ENCODE peak calls at places on chromosomes 13 and 19, in seven cellular contexts. U, H, N, Z, F, S and M are unnamed samples.

GRCh38 chr19:39735688-39736087 is 2.1 kb downstream of the CLC start:
- DNase-seq in Z (no peak), H (no peak), F (no peak), N (no peak), S (no peak), U (no peak), M (no peak)

GRCh38 chr13:32969516-32969941 is 46.7 kb upstream of the KL start:
- DNase-seq in F (peak; percentile 55), N (no peak), S (no peak), Z (no peak), U (no peak), H (no peak), M (no peak)

GRCh38 chr13:32323912-32324311 is 8.6 kb downstream of the BRCA2 start:
- DNase-seq in H (no peak), F (peak; percentile 78), U (no peak), Z (no peak), S (no peak), N (no peak), M (no peak)

GRCh38 chr13:107767119-107767518 is 448.2 kb downstream of the LIG4 start:
- DNase-seq in Z (no peak), H (no peak), U (no peak), F (no peak), S (no peak), N (no peak), M (no peak)

GRCh38 chr19:28504139-28504538 is 708.8 kb downstream of the UQCRFS1 start:
- DNase-seq in F (no peak), U (no peak), N (no peak), S (no peak), H (no peak), Z (no peak), M (no peak)

GRCh38 chr13:44072536-44072935 is 192.8 kb downstream of the LACC1 start:
- DNase-seq in N (no peak), U (no peak), F (no peak), S (no peak), H (no peak), Z (no peak), M (no peak)

GRCh38 chr19:6220385-6221191 is 59.2 kb downstream of the MLLT1 start:
- DNase-seq in Z (peak; percentile 72), N (no peak), S (peak; percentile 70), U (peak; percentile 47), H (peak; percentile 78), F (peak; percentile 64), M (peak; percentile 77)

GRCh38 chr13:113629814-113630213 is 28.2 kb downstream of the ATP4B start:
- DNase-seq in Z (no peak), S (no peak), U (no peak), H (no peak), N (no peak), F (no peak), M (peak; percentile 63)

GRCh38 chr19:51676566-51677083 is 16.5 kb upstream of the SPACA6 start:
- DNase-seq in F (no peak), Z (no peak), N (no peak), U (no peak), H (no peak), S (no peak), M (no peak)

GRCh38 chr19:21586341-21587116 is 81.1 kb downstream of the ZNF429 start:
- DNase-seq in F (no peak), N (peak; percentile 68), U (peak; percentile 19), Z (no peak), H (no peak), S (peak; percentile 49), M (peak; percentile 78)

GRCh38 chr19:35995655-35995993 is 636 bp downstream of the SDHAF1 start:
- DNase-seq in Z (no peak), F (peak; percentile 8), U (peak; percentile 58), N (peak; percentile 58), S (peak; percentile 67), H (peak; percentile 65), M (peak; percentile 85)

GRCh38 chr13:106038752-106039151 is 496.7 kb downstream of the EFNB2 start:
- DNase-seq in Z (no peak), F (peak; percentile 90), U (no peak), H (no peak), N (no peak), S (no peak), M (no peak)

GRCh38 chr19:35845215-35846037 is 6.9 kb downstream of the NPHS1 start:
- DNase-seq in F (no peak), H (no peak), Z (no peak), S (peak; percentile 54), U (peak; percentile 41), N (peak; percentile 71), M (peak; percentile 70)

GRCh38 chr13:27269114-27269665 is 1.4 kb upstream of the RASL11A start:
- DNase-seq in F (peak; percentile 28), N (no peak), S (no peak), H (no peak), Z (no peak), U (no peak), M (no peak)

GRCh38 chr13:90696254-90696653 is 651.2 kb upstream of the MIR17HG start:
- DNase-seq in H (no peak), S (no peak), F (peak; percentile 7), Z (no peak), N (no peak), U (no peak), M (no peak)

GRCh38 chr19:44891016-44891882 is at the start of gene TOMM40:
- DNase-seq in F (peak; percentile 100), S (peak; percentile 100), H (no peak), Z (no peak), U (peak; percentile 100), N (peak; percentile 100), M (peak; percentile 98)

GRCh38 chr13:24381539-24382265 is 72.3 kb downstream of the C1QTNF9 start:
- DNase-seq in S (no peak), N (no peak), Z (no peak), F (peak; percentile 39), H (no peak), U (no peak), M (no peak)

GRCh38 chr13:98508280-98509074 is 68.4 kb downstream of the STK24 start:
- DNase-seq in F (peak; percentile 79), H (no peak), Z (no peak), U (no peak), S (no peak), N (no peak), M (no peak)

GRCh38 chr13:44155422-44156293 is 218.0 kb upstream of the SERP2 start:
- DNase-seq in S (peak; percentile 55), N (peak; percentile 57), F (peak; percentile 45), H (peak; percentile 86), Z (peak; percentile 45), U (peak; percentile 73), M (no peak)

GRCh38 chr19:35278578-35279284 is 3.6 kb upstream of the HAMP start:
- DNase-seq in H (no peak), U (no peak), F (no peak), S (no peak), Z (no peak), N (no peak), M (no peak)

GRCh38 chr13:34816543-34816942 is 125.5 kb upstream of the NBEA start:
- DNase-seq in Z (no peak), H (no peak), S (no peak), U (no peak), F (no peak), N (no peak), M (no peak)

GRCh38 chr13:65914707-65915106 is 1315.4 kb downstream of the PCDH9 start:
- DNase-seq in U (no peak), N (no peak), F (peak; percentile 72), S (no peak), H (no peak), Z (no peak), M (no peak)

DNA sequence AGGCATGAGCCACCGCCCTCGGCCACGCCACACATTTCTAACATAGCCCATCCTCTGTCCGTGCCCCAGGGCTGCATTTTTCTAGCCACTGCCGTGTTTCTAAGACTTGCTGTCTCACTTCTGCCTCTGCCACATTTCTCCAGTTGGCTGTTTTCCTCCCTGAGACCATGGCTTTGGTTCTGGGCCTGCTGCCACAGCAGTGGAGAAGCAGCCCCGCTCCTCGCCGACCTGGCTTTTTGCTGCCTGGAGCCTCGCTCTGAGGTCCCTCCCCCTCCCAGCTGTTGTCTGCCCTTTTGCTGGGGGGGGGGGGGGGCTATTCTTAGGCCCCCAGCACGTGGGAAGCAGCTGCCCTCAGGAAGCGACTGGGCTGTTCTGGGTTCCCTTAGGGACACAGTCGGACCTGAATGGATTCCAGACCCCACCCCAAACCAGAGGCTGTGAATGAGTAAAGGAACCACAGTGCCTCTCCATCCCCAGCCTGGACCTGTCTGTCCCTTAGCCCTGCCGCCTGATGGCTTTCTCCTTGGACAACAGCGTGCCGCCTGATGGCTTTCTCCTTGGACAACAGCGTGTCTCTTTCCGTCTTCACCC is 3.3 kb downstream of the GYS1 start:
- DNase-seq in U (no peak), H (no peak), F (no peak), Z (no peak), N (no peak), S (no peak), M (no peak)
- TF ChIP-seq POLR2A in U (no peak), H (no peak), F (no peak), Z (no peak), N (no peak), S (no peak), M (no peak)

DNA sequence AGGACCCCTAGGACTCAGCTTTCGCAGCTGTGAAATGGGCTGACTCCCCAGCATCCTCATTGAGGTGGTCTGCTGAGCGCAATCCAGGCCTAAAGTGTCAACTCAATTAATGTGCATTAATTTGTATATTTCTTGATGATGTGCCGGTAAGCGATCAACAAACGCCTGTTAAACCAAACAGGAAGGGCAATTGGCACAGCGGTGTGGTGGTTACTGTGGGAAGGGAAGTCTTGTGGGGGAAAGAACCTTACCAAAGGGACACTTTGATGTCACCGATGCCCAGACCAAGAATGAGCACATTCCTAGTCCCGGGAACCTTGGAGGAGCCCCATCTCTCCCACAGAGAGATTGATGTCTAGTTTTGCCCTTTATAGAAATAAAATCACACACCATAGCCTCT is 1.6 kb downstream of the JAK3 start:
- DNase-seq in H (no peak), S (no peak), N (no peak), F (no peak), Z (no peak), U (peak; percentile 23), M (peak; percentile 74)
- H3K4me1 ChIP-seq in H (no peaks in the 10 kb centered on the region), S (peaks cover 23% of the 10 kb centered on the region), N (peaks cover 19% of the 10 kb centered on the region), F (peaks cover 8% of the 10 kb centered on the region), Z (no peaks in the 10 kb centered on the region), U (peaks cover 18% of the 10 kb centered on the region), M (peaks cover 52% of the 10 kb centered on the region)

DNA sequence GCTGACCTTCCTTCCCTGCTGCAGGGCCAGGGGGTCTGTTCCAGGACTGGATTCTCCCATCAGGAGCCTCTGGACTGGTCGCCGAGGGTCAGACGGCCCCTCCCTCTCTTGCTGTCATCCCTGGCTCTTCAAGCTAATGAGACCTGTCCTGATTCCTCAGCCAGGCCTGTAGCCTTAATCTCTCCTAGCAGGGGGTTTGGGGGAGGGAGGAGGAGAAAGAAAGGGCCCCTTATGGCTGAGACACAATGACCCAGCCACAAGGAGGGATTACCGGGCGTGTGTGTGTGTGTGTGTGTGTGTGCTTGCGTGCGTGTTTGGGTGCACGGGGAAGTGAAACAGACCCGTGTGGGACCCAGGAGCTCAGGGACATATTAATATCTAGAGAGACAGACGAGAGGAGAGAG is 1.9 kb upstream of the CRX start:
- DNase-seq in N (no peak), Z (no peak), S (no peak), U (no peak), H (no peak), F (no peak), M (no peak)
- H3K4me3 ChIP-seq in N (no peak overlapping the region), Z (no peak overlapping the region), S (no peak overlapping the region), U (no peak overlapping the region), H (no peak overlapping the region), F (no peak overlapping the region), M (no peak overlapping the region)

DNA sequence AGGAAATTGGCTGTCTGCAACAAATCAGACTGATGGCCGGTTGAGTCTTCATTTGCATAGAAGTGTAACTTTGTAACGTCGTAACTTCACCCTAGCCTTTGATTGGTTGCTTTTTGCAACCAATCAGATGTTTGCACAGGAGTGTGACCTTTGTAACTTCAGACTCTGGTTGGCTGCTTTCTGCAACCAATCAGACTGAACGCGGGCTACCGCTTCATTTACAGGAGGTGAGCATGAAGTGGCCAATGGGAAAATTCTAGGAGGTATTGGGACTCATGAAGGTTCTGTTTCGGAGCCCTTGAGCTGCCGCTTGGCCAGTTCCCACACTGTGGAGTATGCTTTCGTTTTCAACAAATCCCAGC is 441 bp upstream of the ZNF559 start:
- DNase-seq in U (peak; percentile 59), F (peak; percentile 75), N (peak; percentile 45), Z (peak; percentile 54), H (peak; percentile 64), S (peak; percentile 77), M (peak; percentile 81)
- TF ChIP-seq POLR2A in U (no peak), F (no peak), N (no peak), Z (no peak), H (no peak), S (no peak), M (no peak)